ENCODE peak calls at places on chromosomes 3 and 15, in six cellular contexts. N is body of pancreas, E is mesothelial cell of epicardium, V is nephron progenitor cell, K is fibroblast of pulmonary artery, Y is esophagus muscularis mucosa. T is an unnamed sample.

GRCh38 chr15:72375501-72375845 is 341 bp downstream of the HEXA start:
- DNase-seq in N (peak; percentile 69), E (no peak), V (no peak), K (no peak), Y (no peak), T (no peak)

GRCh38 chr3:149129326-149130123 is at the start of gene HPS3:
- DNase-seq in N (peak; percentile 92), E (peak; percentile 81), V (peak; percentile 91), K (peak; percentile 87), Y (peak; percentile 97), T (peak; percentile 93)

GRCh38 chr15:26873846-26874245 is 7.0 kb downstream of the GABRA5 start:
- DNase-seq in N (no peak), E (no peak), V (no peak), K (peak; percentile 19), Y (peak; percentile 91), T (no peak)

GRCh38 chr3:39644176-39644575 is 165.2 kb upstream of the MYRIP start:
- DNase-seq in N (no peak), E (no peak), V (no peak), K (peak; percentile 81), Y (no peak), T (no peak)

GRCh38 chr3:10380906-10381795 is 60.2 kb upstream of the SEC13 start:
- DNase-seq in N (no peak), E (no peak), V (no peak), K (no peak), Y (no peak), T (no peak)

GRCh38 chr15:56058986-56059385 is 65.6 kb upstream of the NEDD4 start:
- DNase-seq in N (no peak), E (no peak), V (no peak), K (peak; percentile 48), Y (no peak), T (no peak)

GRCh38 chr15:83733206-83733605 is 79.3 kb downstream of the ADAMTSL3 start:
- DNase-seq in N (no peak), E (no peak), V (no peak), K (peak; percentile 74), Y (no peak), T (no peak)

GRCh38 chr3:126121074-126121473 is 37.1 kb upstream of the SLC41A3 start:
- DNase-seq in N (peak; percentile 4), E (no peak), V (no peak), K (no peak), Y (peak; percentile 37), T (no peak)

GRCh38 chr15:91165850-91166249 is 65.8 kb downstream of the SV2B start:
- DNase-seq in N (no peak), E (no peak), V (no peak), K (no peak), Y (no peak), T (no peak)

GRCh38 chr15:72961326-72961725 is 90.9 kb upstream of the NEO1 start:
- DNase-seq in N (no peak), E (no peak), V (no peak), K (no peak), Y (peak; percentile 39), T (no peak)

GRCh38 chr15:37824717-37825382 is 109.6 kb upstream of the TMCO5A start:
- DNase-seq in N (no peak), E (no peak), V (no peak), K (peak; percentile 91), Y (no peak), T (no peak)

GRCh38 chr3:127422663-127423375 is 135.0 kb upstream of the PRR20G start:
- DNase-seq in N (no peak), E (no peak), V (no peak), K (no peak), Y (peak; percentile 88), T (no peak)

GRCh38 chr3:63644212-63644777 is 8.2 kb upstream of the SNTN start:
- DNase-seq in N (no peak), E (no peak), V (no peak), K (no peak), Y (no peak), T (no peak)

GRCh38 chr15:58212909-58213526 is 74.8 kb downstream of the AQP9 start:
- DNase-seq in N (no peak), E (no peak), V (no peak), K (peak; percentile 70), Y (no peak), T (no peak)

GRCh38 chr15:32909431-32909830 is 191.6 kb downstream of the GREM1 start:
- DNase-seq in N (no peak), E (no peak), V (no peak), K (peak; percentile 58), Y (no peak), T (no peak)

GRCh38 chr3:76245073-76245472 is 459.7 kb upstream of the ZNF717 start:
- DNase-seq in N (no peak), E (no peak), V (no peak), K (no peak), Y (no peak), T (no peak)

GRCh38 chr3:128432898-128433629 is 33.6 kb downstream of the DNAJB8 start:
- DNase-seq in N (no peak), E (no peak), V (peak; percentile 62), K (no peak), Y (no peak), T (peak; percentile 60)

GRCh38 chr3:140007946-140008692 is 73.1 kb downstream of the CLSTN2 start:
- DNase-seq in N (no peak), E (no peak), V (no peak), K (no peak), Y (peak; percentile 91), T (no peak)

GRCh38 chr3:125594581-125595011 is 701 bp downstream of the OSBPL11 start:
- DNase-seq in N (peak; percentile 32), E (no peak), V (peak; percentile 41), K (no peak), Y (no peak), T (no peak)

GRCh38 chr3:194928183-194928736 is 242.6 kb downstream of the FAM43A start:
- DNase-seq in N (no peak), E (no peak), V (no peak), K (peak; percentile 51), Y (peak; percentile 57), T (no peak)

GRCh38 chr15:49044761-49045571 is 1.3 kb downstream of the SECISBP2L start:
- DNase-seq in N (no peak), E (no peak), V (no peak), K (no peak), Y (no peak), T (no peak)

GRCh38 chr15:43390723-43391122 is 19.8 kb downstream of the TUBGCP4 start:
- DNase-seq in N (no peak), E (no peak), V (no peak), K (no peak), Y (no peak), T (no peak)

GRCh38 chr15:78323693-78324092 is 16.5 kb upstream of the CRABP1 start:
- DNase-seq in N (no peak), E (no peak), V (no peak), K (no peak), Y (no peak), T (no peak)

GRCh38 chr15:60591491-60592385 is 112.8 kb upstream of the ICE2 start:
- DNase-seq in N (peak; percentile 58), E (peak; percentile 23), V (peak; percentile 62), K (no peak), Y (no peak), T (peak; percentile 50)

DNA sequence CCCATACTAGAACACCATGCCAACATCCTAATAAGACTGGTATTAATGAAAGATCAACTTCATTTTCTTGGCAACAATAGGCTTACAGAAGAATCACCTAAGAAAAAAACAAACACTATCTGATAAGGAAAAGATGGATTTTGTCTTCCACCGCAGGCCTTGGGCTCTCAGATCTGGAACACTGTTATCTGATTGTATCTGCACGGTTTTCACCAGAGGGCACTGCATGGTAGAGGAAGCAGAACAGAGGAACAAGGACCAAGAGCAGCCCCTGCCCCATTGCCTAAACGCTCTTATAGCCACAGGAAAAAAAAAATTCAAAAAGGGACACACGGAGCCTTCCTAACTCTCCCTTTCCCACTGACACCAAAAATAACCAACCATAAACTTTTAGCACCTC is 23.4 kb downstream of the IL17RD start:
- DNase-seq in N (no peak), E (no peak), V (no peak), K (no peak), Y (no peak), T (no peak)
- TF ChIP-seq CTCF in N (no peak), E (no peak), V (no peak), K (no peak), Y (no peak), T (no peak)

GRCh38 chr15:75695634-75696302 is 16.9 kb downstream of the CSPG4 start:
- DNase-seq in N (no peak), E (no peak), V (no peak), K (no peak), Y (no peak), T (no peak)

GRCh38 chr15:75696303-75696657 is 16.4 kb downstream of the CSPG4 start:
- DNase-seq in N (no peak), E (no peak), V (no peak), K (no peak), Y (no peak), T (no peak)

GRCh38 chr15:75695206-75695605 is 17.4 kb downstream of the CSPG4 start:
- DNase-seq in N (no peak), E (no peak), V (no peak), K (no peak), Y (no peak), T (no peak)

GRCh38 chr15:75693501-75694240 is 19.0 kb downstream of the CSPG4 start:
- DNase-seq in N (no peak), E (no peak), V (no peak), K (peak; percentile 71), Y (no peak), T (no peak)

DNA sequence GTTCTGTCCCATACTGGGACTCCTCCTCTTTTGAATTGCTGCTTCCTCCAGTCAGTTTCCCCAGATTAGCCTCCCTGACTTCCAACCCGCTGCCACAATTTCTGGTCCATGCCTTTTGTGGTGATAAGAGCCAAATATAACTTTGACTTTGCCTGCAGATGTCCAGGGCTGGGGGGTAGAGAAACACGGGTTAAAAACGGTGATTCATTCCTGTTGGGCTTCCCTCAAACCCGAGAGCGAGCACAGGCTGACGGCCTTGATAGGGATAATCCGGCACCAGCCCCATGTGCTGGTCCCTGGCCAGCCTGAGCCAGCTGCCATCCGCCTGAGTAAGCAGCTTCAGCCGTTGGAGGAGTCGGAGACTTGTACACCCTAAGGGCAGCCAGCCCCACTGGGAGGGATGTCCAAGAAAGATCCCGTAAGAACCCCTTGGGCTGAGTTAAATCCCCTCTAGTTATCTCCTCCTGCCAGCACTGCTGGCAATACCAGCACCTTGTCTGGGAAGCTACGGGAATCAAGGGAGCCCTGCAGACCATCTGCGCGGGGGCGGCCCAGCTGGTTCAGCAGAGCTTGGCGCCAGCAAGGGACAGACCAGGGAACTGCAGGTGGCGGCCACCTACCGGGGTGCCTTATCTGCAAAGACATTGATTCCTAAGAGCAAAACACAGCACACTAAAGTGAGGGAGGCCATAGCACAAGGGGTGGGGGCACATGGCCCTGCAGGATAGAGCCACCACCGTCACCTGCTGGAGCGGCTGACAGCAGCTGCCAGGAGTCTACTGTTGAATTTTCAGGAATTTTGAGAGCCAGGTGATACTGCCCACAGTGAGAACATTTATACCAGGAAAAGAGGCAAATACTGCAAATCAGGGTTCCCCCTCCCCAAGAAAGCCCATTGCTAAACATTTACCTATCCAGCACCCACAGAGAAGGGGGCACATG is 18.1 kb downstream of the CSPG4 start:
- DNase-seq in N (peak; percentile 65), E (no peak), V (peak; percentile 61), K (peak; percentile 95), Y (peak; percentile 95), T (peak; percentile 82)
- TF ChIP-seq CTCF in N (peak; percentile 66), E (no peak), V (peak; percentile 46), K (peak; percentile 35), Y (peak; percentile 36), T (peak; percentile 43)

GRCh38 chr3:132268956-132269355 is 48.3 kb upstream of the ACP3 start:
- DNase-seq in N (no peak), E (no peak), V (no peak), K (peak; percentile 47), Y (no peak), T (no peak)
- TF ChIP-seq CTCF in N (peak; percentile 12), E (peak; percentile 39), V (no peak), K (peak; percentile 56), Y (no peak), T (no peak)

GRCh38 chr3:167862104-167862785 is 126.7 kb downstream of the SERPINI1 start:
- DNase-seq in N (no peak), E (no peak), V (no peak), K (no peak), Y (no peak), T (no peak)
- TF ChIP-seq CTCF in N (no peak), E (no peak), V (no peak), K (no peak), Y (no peak), T (no peak)

T was measured in glutamatergic neuron.